ENCODE peak calls at places on chromosomes 7 and 10, in nine cellular contexts. D is neural progenitor cell; U is iris pigment epithelial cell; Z is substantia nigra; C is psoas muscle; F is KBM-7; X is hippocampal formation; G is activated CD8-positive, alpha-beta memory T cell treated with anti-CD3 and anti-CD28 coated beads for 48 hours; N is spleen. E is an unnamed sample.

GRCh38 chr7:111029574-111030357 is 61.2 kb upstream of the LRRN3 start:
- DNase-seq in D (no peak), U (peak; percentile 45), N (no peak), G (no peak), X (peak; percentile 2), C (no peak), Z (no peak), F (peak; percentile 80), E (no peak)

GRCh38 chr7:43764807-43765491 is 6.5 kb downstream of the BLVRA start:
- DNase-seq in U (peak; percentile 79), X (no peak), Z (no peak), N (no peak), C (no peak), D (no peak), F (no peak), G (no peak), E (no peak)

GRCh38 chr10:62384057-62384446 is 9.9 kb downstream of the ZNF365 start:
- DNase-seq in C (no peak), G (no peak), D (no peak), Z (no peak), F (peak; percentile 48), N (no peak), U (peak; percentile 58), X (no peak), E (no peak)

GRCh38 chr10:117174439-117175214 is 22.7 kb upstream of the KCNK18 start:
- DNase-seq in F (peak; percentile 96), C (peak; percentile 58), G (peak; percentile 51), N (peak; percentile 90), D (peak; percentile 90), U (peak; percentile 68), Z (peak; percentile 63), X (peak; percentile 73), E (peak; percentile 84)

GRCh38 chr10:113961261-113961938 is 82.3 kb upstream of the ADRB1 start:
- DNase-seq in C (no peak), N (no peak), G (no peak), F (peak; percentile 80), Z (no peak), D (no peak), X (no peak), U (no peak), E (no peak)

GRCh38 chr7:2433713-2434550 is 30.5 kb downstream of the CHST12 start:
- DNase-seq in F (no peak), X (no peak), U (no peak), C (no peak), D (no peak), G (no peak), N (no peak), Z (no peak), E (no peak)

GRCh38 chr7:43175525-43176200 is 63.2 kb downstream of the HECW1 start:
- DNase-seq in F (no peak), C (no peak), G (no peak), X (no peak), N (no peak), D (no peak), Z (no peak), U (no peak), E (no peak)

GRCh38 chr10:111075577-111076185 is 1.1 kb upstream of the ADRA2A start:
- DNase-seq in Z (no peak), X (no peak), D (no peak), F (no peak), C (no peak), U (no peak), G (no peak), N (peak; percentile 56), E (no peak)

GRCh38 chr7:63008366-63008765 is 990.3 kb upstream of the ZNF722 start:
- DNase-seq in X (no peak), G (no peak), C (no peak), D (no peak), Z (no peak), N (no peak), U (peak; percentile 3), F (peak; percentile 18), E (no peak)

GRCh38 chr10:62610649-62611229 is 193.8 kb upstream of the ADO start:
- DNase-seq in F (peak; percentile 76), U (peak; percentile 45), N (peak; percentile 92), Z (no peak), D (peak; percentile 88), X (peak; percentile 31), C (peak; percentile 26), G (peak; percentile 48), E (no peak)

GRCh38 chr10:106011189-106011744 is 1153.2 kb downstream of the SORCS1 start:
- DNase-seq in N (no peak), C (no peak), Z (no peak), G (no peak), X (no peak), D (peak; percentile 5), U (no peak), F (no peak), E (no peak)

GRCh38 chr7:149753370-149754233 is 19.8 kb downstream of the ZNF467 start:
- DNase-seq in N (peak; percentile 75), X (no peak), U (peak; percentile 36), F (peak; percentile 41), D (peak; percentile 69), G (no peak), Z (no peak), C (no peak), E (no peak)